ENCODE peak calls at places on chromosomes 1 and 21, in ten cellular contexts. One of them, this sample, is unnamed.

GRCh38 chr1:187001198-187001904 is 172.6 kb downstream of the PLA2G4A start:
- DNase-seq in AG09309: peak
- DNase-seq in CD4-positive, alpha-beta T cell: no peak
- DNase-seq in amygdala: no peak
- DNase-seq in effector memory CD4-positive, alpha-beta T cell: no peak
- DNase-seq in T-helper 2 cell: no peak
- DNase-seq in naive B cell: no peak
- DNase-seq in ELF-1: no peak
- DNase-seq in islet precursor cell: no peak
- DNase-seq in stimulated activated CD4-positive, alpha-beta T cell treated with anti-CD3 and anti-CD28 coated beads, Interleukin-4, amount 100 ng/mL, for 48 hours: no peak
- DNase-seq in this sample: peak

GRCh38 chr1:63893976-63894375 is 120.2 kb downstream of the ROR1 start:
- DNase-seq in AG09309: no peak
- DNase-seq in amygdala: no peak
- DNase-seq in ELF-1: no peak
- DNase-seq in naive B cell: no peak
- DNase-seq in stimulated activated CD4-positive, alpha-beta T cell treated with anti-CD3 and anti-CD28 coated beads, Interleukin-4, amount 100 ng/mL, for 48 hours: no peak
- DNase-seq in effector memory CD4-positive, alpha-beta T cell: no peak
- DNase-seq in T-helper 2 cell: no peak
- DNase-seq in CD4-positive, alpha-beta T cell: no peak
- DNase-seq in islet precursor cell: no peak
- DNase-seq in this sample: no peak

GRCh38 chr1:61853545-61853944 is 111.3 kb downstream of the PATJ start:
- DNase-seq in naive B cell: no peak
- DNase-seq in islet precursor cell: no peak
- DNase-seq in effector memory CD4-positive, alpha-beta T cell: no peak
- DNase-seq in amygdala: no peak
- DNase-seq in CD4-positive, alpha-beta T cell: no peak
- DNase-seq in AG09309: peak
- DNase-seq in ELF-1: no peak
- DNase-seq in stimulated activated CD4-positive, alpha-beta T cell treated with anti-CD3 and anti-CD28 coated beads, Interleukin-4, amount 100 ng/mL, for 48 hours: no peak
- DNase-seq in T-helper 2 cell: no peak
- DNase-seq in this sample: peak

GRCh38 chr1:159652506-159652905 is 61.9 kb downstream of the CRP start:
- DNase-seq in naive B cell: no peak
- DNase-seq in CD4-positive, alpha-beta T cell: no peak
- DNase-seq in T-helper 2 cell: no peak
- DNase-seq in stimulated activated CD4-positive, alpha-beta T cell treated with anti-CD3 and anti-CD28 coated beads, Interleukin-4, amount 100 ng/mL, for 48 hours: no peak
- DNase-seq in effector memory CD4-positive, alpha-beta T cell: no peak
- DNase-seq in amygdala: no peak
- DNase-seq in AG09309: no peak
- DNase-seq in islet precursor cell: no peak
- DNase-seq in ELF-1: no peak
- DNase-seq in this sample: peak

GRCh38 chr1:245863566-245864184 is 643.4 kb downstream of the SMYD3 start:
- DNase-seq in T-helper 2 cell: no peak
- DNase-seq in islet precursor cell: no peak
- DNase-seq in ELF-1: no peak
- DNase-seq in CD4-positive, alpha-beta T cell: no peak
- DNase-seq in AG09309: no peak
- DNase-seq in stimulated activated CD4-positive, alpha-beta T cell treated with anti-CD3 and anti-CD28 coated beads, Interleukin-4, amount 100 ng/mL, for 48 hours: no peak
- DNase-seq in effector memory CD4-positive, alpha-beta T cell: no peak
- DNase-seq in naive B cell: no peak
- DNase-seq in amygdala: no peak
- DNase-seq in this sample: no peak

GRCh38 chr21:45380566-45380965 is 24.4 kb upstream of the COL18A1 start:
- DNase-seq in AG09309: no peak
- DNase-seq in CD4-positive, alpha-beta T cell: no peak
- DNase-seq in naive B cell: no peak
- DNase-seq in effector memory CD4-positive, alpha-beta T cell: no peak
- DNase-seq in islet precursor cell: peak
- DNase-seq in stimulated activated CD4-positive, alpha-beta T cell treated with anti-CD3 and anti-CD28 coated beads, Interleukin-4, amount 100 ng/mL, for 48 hours: no peak
- DNase-seq in T-helper 2 cell: no peak
- DNase-seq in amygdala: no peak
- DNase-seq in ELF-1: no peak
- DNase-seq in this sample: no peak

GRCh38 chr1:93976291-93976690 is 67.1 kb upstream of the GCLM start:
- DNase-seq in AG09309: no peak
- DNase-seq in stimulated activated CD4-positive, alpha-beta T cell treated with anti-CD3 and anti-CD28 coated beads, Interleukin-4, amount 100 ng/mL, for 48 hours: no peak
- DNase-seq in T-helper 2 cell: no peak
- DNase-seq in effector memory CD4-positive, alpha-beta T cell: no peak
- DNase-seq in islet precursor cell: peak
- DNase-seq in CD4-positive, alpha-beta T cell: no peak
- DNase-seq in ELF-1: peak
- DNase-seq in naive B cell: no peak
- DNase-seq in amygdala: no peak
- DNase-seq in this sample: no peak

GRCh38 chr1:21852282-21853129 is 40.4 kb downstream of the LDLRAD2 start:
- DNase-seq in ELF-1: no peak
- DNase-seq in naive B cell: peak
- DNase-seq in AG09309: no peak
- DNase-seq in amygdala: no peak
- DNase-seq in stimulated activated CD4-positive, alpha-beta T cell treated with anti-CD3 and anti-CD28 coated beads, Interleukin-4, amount 100 ng/mL, for 48 hours: no peak
- DNase-seq in islet precursor cell: no peak
- DNase-seq in CD4-positive, alpha-beta T cell: no peak
- DNase-seq in T-helper 2 cell: no peak
- DNase-seq in effector memory CD4-positive, alpha-beta T cell: no peak
- DNase-seq in this sample: no peak

GRCh38 chr1:227740401-227740960 is 5.2 kb downstream of the SNAP47 start:
- DNase-seq in ELF-1: no peak
- DNase-seq in amygdala: no peak
- DNase-seq in AG09309: no peak
- DNase-seq in naive B cell: no peak
- DNase-seq in CD4-positive, alpha-beta T cell: no peak
- DNase-seq in stimulated activated CD4-positive, alpha-beta T cell treated with anti-CD3 and anti-CD28 coated beads, Interleukin-4, amount 100 ng/mL, for 48 hours: no peak
- DNase-seq in T-helper 2 cell: no peak
- DNase-seq in effector memory CD4-positive, alpha-beta T cell: no peak
- DNase-seq in islet precursor cell: no peak
- DNase-seq in this sample: no peak

GRCh38 chr1:200401263-200401662 is 8.6 kb downstream of the ZNF281 start:
- DNase-seq in T-helper 2 cell: no peak
- DNase-seq in AG09309: no peak
- DNase-seq in ELF-1: no peak
- DNase-seq in amygdala: no peak
- DNase-seq in islet precursor cell: no peak
- DNase-seq in naive B cell: no peak
- DNase-seq in effector memory CD4-positive, alpha-beta T cell: no peak
- DNase-seq in stimulated activated CD4-positive, alpha-beta T cell treated with anti-CD3 and anti-CD28 coated beads, Interleukin-4, amount 100 ng/mL, for 48 hours: no peak
- DNase-seq in CD4-positive, alpha-beta T cell: no peak
- DNase-seq in this sample: no peak

GRCh38 chr1:30687886-30688285 is 35.5 kb downstream of the MATN1 start:
- DNase-seq in CD4-positive, alpha-beta T cell: no peak
- DNase-seq in naive B cell: no peak
- DNase-seq in effector memory CD4-positive, alpha-beta T cell: no peak
- DNase-seq in ELF-1: no peak
- DNase-seq in amygdala: no peak
- DNase-seq in AG09309: no peak
- DNase-seq in stimulated activated CD4-positive, alpha-beta T cell treated with anti-CD3 and anti-CD28 coated beads, Interleukin-4, amount 100 ng/mL, for 48 hours: no peak
- DNase-seq in T-helper 2 cell: no peak
- DNase-seq in islet precursor cell: no peak
- DNase-seq in this sample: no peak

GRCh38 chr1:199463521-199464127 is 563.9 kb upstream of the NR5A2 start:
- DNase-seq in amygdala: no peak
- DNase-seq in AG09309: peak
- DNase-seq in effector memory CD4-positive, alpha-beta T cell: no peak
- DNase-seq in stimulated activated CD4-positive, alpha-beta T cell treated with anti-CD3 and anti-CD28 coated beads, Interleukin-4, amount 100 ng/mL, for 48 hours: peak
- DNase-seq in islet precursor cell: peak
- DNase-seq in naive B cell: peak
- DNase-seq in T-helper 2 cell: no peak
- DNase-seq in ELF-1: peak
- DNase-seq in CD4-positive, alpha-beta T cell: no peak
- DNase-seq in this sample: peak